ENCODE peak calls at places on chromosomes 13 and 19, in five cellular contexts. One of them, this sample, is unnamed. For H3K4me1, the result is how much of the 10 kb centered on the place peaks cover.

GRCh38 chr19:5261151-5261890 is 79.3 kb downstream of the PTPRS start:
- DNase-seq in tibial nerve: no peak
- DNase-seq in suprapubic skin: no peak
- DNase-seq in sigmoid colon: no peak
- DNase-seq in A549: no peak
- DNase-seq in this sample: no peak

GRCh38 chr13:93151277-93151676 is 75.3 kb upstream of the GPC6 start:
- DNase-seq in tibial nerve: no peak
- DNase-seq in suprapubic skin: no peak
- DNase-seq in sigmoid colon: no peak
- DNase-seq in A549: no peak
- DNase-seq in this sample: no peak

GRCh38 chr13:44718467-44718866 is 142.3 kb upstream of the TSC22D1 start:
- DNase-seq in tibial nerve: no peak
- DNase-seq in suprapubic skin: no peak
- DNase-seq in sigmoid colon: no peak
- DNase-seq in A549: no peak
- DNase-seq in this sample: no peak

GRCh38 chr13:27953671-27954405 is 15.3 kb downstream of the CDX2 start:
- DNase-seq in tibial nerve: peak
- DNase-seq in suprapubic skin: peak
- DNase-seq in sigmoid colon: peak
- DNase-seq in A549: peak
- DNase-seq in this sample: peak

GRCh38 chr13:50699874-50700663 is 143.4 kb downstream of the DLEU7 start:
- DNase-seq in tibial nerve: no peak
- DNase-seq in suprapubic skin: no peak
- DNase-seq in sigmoid colon: no peak
- DNase-seq in A549: no peak
- DNase-seq in this sample: no peak

GRCh38 chr19:19280561-19280960 is 7.5 kb upstream of the TM6SF2 start:
- DNase-seq in tibial nerve: no peak
- DNase-seq in suprapubic skin: no peak
- DNase-seq in sigmoid colon: no peak
- DNase-seq in A549: no peak
- DNase-seq in this sample: no peak

GRCh38 chr19:46536391-46536790 is 40.7 kb upstream of the PNMA8B start:
- DNase-seq in tibial nerve: no peak
- DNase-seq in suprapubic skin: no peak
- DNase-seq in sigmoid colon: peak
- DNase-seq in A549: no peak
- DNase-seq in this sample: no peak

GRCh38 chr13:74444877-74445479 is 310.8 kb upstream of the KLF12 start:
- DNase-seq in tibial nerve: no peak
- DNase-seq in suprapubic skin: no peak
- DNase-seq in sigmoid colon: no peak
- DNase-seq in A549: no peak
- DNase-seq in this sample: no peak

GRCh38 chr19:49978324-49978723 is 17.4 kb upstream of the SIGLEC11 start:
- DNase-seq in tibial nerve: no peak
- DNase-seq in suprapubic skin: no peak
- DNase-seq in sigmoid colon: no peak
- DNase-seq in A549: no peak
- DNase-seq in this sample: no peak

GRCh38 chr19:17826508-17827056 is 5.3 kb upstream of the INSL3 start:
- DNase-seq in tibial nerve: no peak
- DNase-seq in suprapubic skin: no peak
- DNase-seq in sigmoid colon: no peak
- DNase-seq in A549: no peak
- DNase-seq in this sample: no peak

GRCh38 chr19:12937243-12938053 is 961 bp upstream of the CALR start:
- DNase-seq in tibial nerve: peak
- DNase-seq in suprapubic skin: no peak
- DNase-seq in sigmoid colon: peak
- DNase-seq in A549: no peak
- DNase-seq in this sample: peak

GRCh38 chr19:12933287-12934072 is at the start of gene FARSA:
- DNase-seq in tibial nerve: peak
- DNase-seq in suprapubic skin: peak
- DNase-seq in sigmoid colon: peak
- DNase-seq in A549: peak
- DNase-seq in this sample: peak

GRCh38 chr19:12936582-12936981 is 1.8 kb upstream of the CALR start:
- DNase-seq in tibial nerve: no peak
- DNase-seq in suprapubic skin: no peak
- DNase-seq in sigmoid colon: no peak
- DNase-seq in A549: no peak
- DNase-seq in this sample: no peak

GRCh38 chr19:12932392-12933286 is 872 bp downstream of the FARSA start:
- DNase-seq in tibial nerve: no peak
- DNase-seq in suprapubic skin: no peak
- DNase-seq in sigmoid colon: no peak
- DNase-seq in A549: no peak
- DNase-seq in this sample: no peak

DNA sequence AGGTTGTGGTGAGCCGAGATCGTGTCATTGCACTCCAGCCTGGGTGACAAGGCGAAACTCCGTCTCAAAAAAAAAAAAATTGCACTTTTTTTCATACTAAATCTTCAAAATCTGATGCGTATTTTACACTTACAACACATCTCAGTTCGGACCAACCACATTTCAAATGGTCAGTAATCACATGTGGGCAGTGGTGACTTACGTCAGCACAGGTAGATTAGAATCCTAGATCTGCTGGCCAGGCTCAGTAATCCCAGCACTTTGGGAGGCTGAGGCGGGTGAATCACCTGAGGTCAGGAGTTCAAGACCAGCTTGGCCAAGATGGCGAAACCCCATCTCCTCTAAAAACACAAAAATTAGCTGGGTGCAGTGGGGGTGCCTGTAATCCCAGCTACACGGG is 1.6 kb upstream of the FARSA start:
- DNase-seq in tibial nerve: no peak
- DNase-seq in suprapubic skin: no peak
- DNase-seq in sigmoid colon: no peak
- DNase-seq in A549: no peak
- DNase-seq in this sample: no peak
- H3K4me1 ChIP-seq in tibial nerve: under half
- H3K4me1 ChIP-seq in suprapubic skin: under half
- H3K4me1 ChIP-seq in sigmoid colon: under half
- H3K4me1 ChIP-seq in A549: under half
- H3K4me1 ChIP-seq in this sample: under half

GRCh38 chr19:3336351-3336679 is 30.1 kb upstream of the NFIC start:
- DNase-seq in tibial nerve: no peak
- DNase-seq in suprapubic skin: no peak
- DNase-seq in sigmoid colon: no peak
- DNase-seq in A549: no peak
- DNase-seq in this sample: no peak
- H3K4me3 ChIP-seq in tibial nerve: no peak
- H3K4me3 ChIP-seq in suprapubic skin: no peak
- H3K4me3 ChIP-seq in sigmoid colon: no peak
- H3K4me3 ChIP-seq in A549: no peak
- H3K4me3 ChIP-seq in this sample: no peak

GRCh38 chr13:37531054-37531453 is 67.5 kb downstream of the POSTN start:
- DNase-seq in tibial nerve: no peak
- DNase-seq in suprapubic skin: no peak
- DNase-seq in sigmoid colon: no peak
- DNase-seq in A549: no peak
- DNase-seq in this sample: no peak

DNA sequence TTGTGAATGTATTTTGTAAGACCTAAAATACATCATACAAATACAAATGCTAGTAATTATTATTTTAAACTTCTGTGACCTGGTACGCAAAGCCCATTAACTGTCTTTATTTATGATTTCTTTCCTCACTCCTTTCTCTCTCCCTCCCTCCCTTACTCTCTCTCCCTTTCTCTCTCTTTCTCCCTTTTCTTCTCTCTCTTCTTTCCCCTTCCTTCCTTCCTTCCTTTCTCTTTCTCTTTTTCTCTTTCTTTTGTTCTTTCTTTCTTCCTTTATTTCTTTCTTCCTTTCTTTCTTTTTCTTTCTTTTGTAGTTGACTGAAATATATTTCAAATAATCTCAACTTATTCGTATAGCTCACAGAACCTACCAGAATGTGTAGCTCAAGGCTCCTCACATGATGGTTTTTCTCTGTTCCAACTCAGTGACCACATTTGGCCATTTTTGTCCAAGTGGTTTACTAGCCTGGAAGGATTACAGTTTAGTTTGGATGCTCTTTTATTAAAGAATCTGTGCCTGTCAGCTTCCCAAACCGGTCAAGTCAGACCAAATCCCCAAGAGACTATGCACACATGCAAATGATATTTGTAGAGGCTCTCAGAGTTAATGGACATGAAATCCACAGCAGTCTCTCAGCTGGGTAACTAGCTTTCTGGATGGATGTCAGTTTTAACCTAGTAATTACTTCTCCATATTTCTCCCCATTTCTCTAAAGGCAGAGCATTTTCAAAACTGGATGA is 71.7 kb downstream of the POSTN start:
- DNase-seq in tibial nerve: no peak
- DNase-seq in suprapubic skin: no peak
- DNase-seq in sigmoid colon: no peak
- DNase-seq in A549: no peak
- DNase-seq in this sample: no peak
- TF ChIP-seq EP300 in tibial nerve: no peak
- TF ChIP-seq EP300 in suprapubic skin: no peak
- TF ChIP-seq EP300 in sigmoid colon: no peak
- TF ChIP-seq EP300 in A549: no peak
- TF ChIP-seq EP300 in this sample: no peak

GRCh38 chr13:40428354-40428753 is 238.1 kb downstream of the FOXO1 start:
- DNase-seq in tibial nerve: no peak
- DNase-seq in suprapubic skin: no peak
- DNase-seq in sigmoid colon: no peak
- DNase-seq in A549: no peak
- DNase-seq in this sample: no peak
- H3K4me1 ChIP-seq in tibial nerve: under half
- H3K4me1 ChIP-seq in suprapubic skin: under half
- H3K4me1 ChIP-seq in sigmoid colon: under half
- H3K4me1 ChIP-seq in A549: under half
- H3K4me1 ChIP-seq in this sample: under half

DNA sequence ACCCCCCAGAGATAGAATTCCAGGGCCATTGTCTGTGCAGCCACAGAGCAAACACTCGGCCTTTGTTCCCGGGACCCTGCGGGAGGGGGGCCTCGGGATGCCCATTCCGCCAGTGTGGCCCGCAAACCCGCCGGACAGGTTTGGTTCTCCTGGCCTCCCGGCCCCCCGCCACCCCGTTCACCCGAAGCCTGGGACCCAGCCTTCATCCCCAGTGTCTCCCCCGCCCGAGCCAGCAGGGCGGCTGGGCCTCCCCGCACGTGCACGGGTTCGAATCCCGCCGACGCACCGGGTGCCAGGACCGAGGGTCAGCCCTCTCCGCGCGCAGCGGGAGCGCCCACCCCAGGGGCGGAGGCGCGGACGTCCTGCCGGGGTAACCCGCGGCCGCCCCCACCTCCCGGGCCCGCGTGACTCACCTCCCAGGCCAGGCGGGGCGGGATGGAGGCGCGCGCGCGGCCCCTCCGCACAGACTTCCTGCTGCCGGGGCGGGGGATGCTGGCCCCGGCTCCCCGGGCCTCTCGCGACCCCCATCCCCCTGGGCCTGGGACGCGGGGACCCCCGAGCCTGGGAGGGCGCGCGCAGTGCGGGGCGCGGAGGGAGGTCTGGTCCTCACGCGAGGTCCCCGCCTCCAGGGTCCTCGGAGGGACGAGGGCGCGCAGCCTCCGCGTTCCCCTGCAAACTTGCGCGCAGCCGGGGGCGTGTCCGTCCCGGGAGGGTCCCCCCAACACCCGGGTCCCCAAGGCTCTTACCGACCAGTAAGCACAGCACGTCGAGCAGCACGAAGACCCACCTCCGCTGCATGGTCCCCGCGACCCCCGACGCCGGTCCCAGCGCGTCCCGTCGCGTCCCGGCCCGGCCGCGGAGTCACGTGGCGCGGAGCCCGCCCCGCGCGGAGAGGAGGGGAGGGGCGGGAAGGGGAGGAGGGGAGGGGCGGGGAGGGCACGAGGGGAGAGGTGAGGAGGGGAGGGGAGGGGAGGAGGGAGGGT is at the start of gene PLPP2:
- DNase-seq in tibial nerve: no peak
- DNase-seq in suprapubic skin: no peak
- DNase-seq in sigmoid colon: no peak
- DNase-seq in A549: peak
- DNase-seq in this sample: peak
- H3K4me3 ChIP-seq in tibial nerve: peak
- H3K4me3 ChIP-seq in suprapubic skin: peak
- H3K4me3 ChIP-seq in sigmoid colon: peak
- H3K4me3 ChIP-seq in A549: peak
- H3K4me3 ChIP-seq in this sample: peak

GRCh38 chr13:19958119-19959111 is at the start of gene ZMYM2:
- DNase-seq in tibial nerve: peak
- DNase-seq in suprapubic skin: peak
- DNase-seq in sigmoid colon: peak
- DNase-seq in A549: peak
- DNase-seq in this sample: peak
- TF ChIP-seq EP300 in tibial nerve: peak
- TF ChIP-seq EP300 in suprapubic skin: no peak
- TF ChIP-seq EP300 in sigmoid colon: no peak
- TF ChIP-seq EP300 in A549: no peak
- TF ChIP-seq EP300 in this sample: no peak